ENCODE peak calls at places on chromosomes 16 and 17, in eight cellular contexts. S is GM23338, G is tibial nerve, R is fibroblast of pulmonary artery, O is body of pancreas, T is heart left ventricle, C is fibroblast of the aortic adventitia, K is dorsolateral prefrontal cortex. W is an unnamed sample.

GRCh38 chr16:359871-360697 is 7.6 kb upstream of the AXIN1 start:
- DNase-seq in K (no peak), G (no peak), C (no peak), T (no peak), S (no peak), O (no peak), R (no peak), W (no peak)

GRCh38 chr17:66491213-66491612 is 188.8 kb downstream of the PRKCA start:
- DNase-seq in G (no peak), O (no peak), S (no peak), R (no peak), C (no peak), T (no peak), K (no peak), W (no peak)

GRCh38 chr17:14310584-14310983 is 9.7 kb downstream of the HS3ST3B1 start:
- DNase-seq in C (no peak), K (no peak), R (no peak), O (no peak), T (no peak), S (no peak), G (no peak), W (no peak)

GRCh38 chr17:82648761-82649474 is 674 bp upstream of the WDR45B start:
- DNase-seq in C (no peak), G (peak), T (peak), O (peak), S (peak), K (no peak), R (no peak), W (no peak)

GRCh38 chr16:26963109-26963508 is 103.6 kb upstream of the C16orf82 start:
- DNase-seq in K (no peak), T (no peak), C (peak), R (peak), G (no peak), O (no peak), S (peak), W (peak)

GRCh38 chr16:20411055-20411454 is 1.7 kb downstream of the ACSM5 start:
- DNase-seq in K (no peak), O (no peak), R (no peak), S (no peak), T (no peak), G (no peak), C (no peak), W (no peak)

GRCh38 chr16:81279375-81279774 is 35.4 kb upstream of the GAN start:
- DNase-seq in K (no peak), R (peak), O (no peak), C (peak), G (no peak), T (no peak), S (no peak), W (peak)

GRCh38 chr16:425740-426114 is 278 bp downstream of the RAB11FIP3 start:
- DNase-seq in K (no peak), S (peak), G (no peak), R (no peak), T (peak), C (no peak), O (no peak), W (no peak)

GRCh38 chr16:46629331-46629843 is 8.2 kb upstream of the SHCBP1 start:
- DNase-seq in C (peak), T (no peak), O (no peak), G (no peak), R (peak), S (peak), K (no peak), W (peak)

GRCh38 chr16:21116148-21116693 is 34.4 kb downstream of the DNAH3 start:
- DNase-seq in R (peak), G (no peak), C (no peak), T (peak), S (peak), K (no peak), O (no peak), W (peak)

GRCh38 chr17:45310380-45311324 is 6.2 kb downstream of the MAP3K14 start:
- DNase-seq in O (peak), S (no peak), G (no peak), K (no peak), C (peak), R (no peak), T (no peak), W (no peak)

GRCh38 chr16:76976101-76976500 is 214.9 kb upstream of the MON1B start:
- DNase-seq in T (no peak), K (no peak), S (no peak), G (no peak), C (no peak), O (no peak), R (no peak), W (no peak)

GRCh38 chr17:65498831-65499230 is 62.6 kb downstream of the AXIN2 start:
- DNase-seq in S (no peak), G (no peak), C (no peak), T (no peak), O (no peak), K (no peak), R (no peak), W (no peak)

GRCh38 chr16:84478172-84478948 is 26.1 kb downstream of the MEAK7 start:
- DNase-seq in T (no peak), S (no peak), G (no peak), O (no peak), R (peak), C (peak), K (no peak), W (peak)

GRCh38 chr17:3838206-3838605 is 7.8 kb downstream of the NCBP3 start:
- DNase-seq in C (no peak), T (no peak), S (no peak), R (no peak), G (no peak), O (peak), K (no peak), W (no peak)

GRCh38 chr16:48542966-48543365 is 67.0 kb downstream of the N4BP1 start:
- DNase-seq in C (no peak), S (no peak), R (no peak), K (no peak), G (no peak), T (no peak), O (no peak), W (no peak)

GRCh38 chr17:31476525-31477416 is 85.3 kb downstream of the RAB11FIP4 start:
- DNase-seq in C (no peak), T (no peak), K (no peak), R (no peak), S (no peak), G (no peak), O (no peak), W (no peak)

GRCh38 chr16:70157105-70157476 is 16.5 kb upstream of the CLEC18C start:
- DNase-seq in K (no peak), G (no peak), O (no peak), S (no peak), R (no peak), T (no peak), C (no peak), W (no peak)

GRCh38 chr16:71687853-71688252 is 36.6 kb downstream of the PHLPP2 start:
- DNase-seq in T (no peak), O (no peak), C (no peak), K (no peak), R (no peak), G (no peak), S (no peak), W (no peak)

GRCh38 chr17:41810659-41811548 is 845 bp downstream of the P3H4 start:
- DNase-seq in K (no peak), C (no peak), S (peak), O (peak), G (no peak), R (no peak), T (no peak), W (no peak)

GRCh38 chr17:81484195-81484979 is 28.2 kb downstream of the ACTG1 start:
- DNase-seq in O (peak), S (peak), K (peak), R (peak), G (peak), T (peak), C (peak), W (peak)

GRCh38 chr17:40015005-40015997 is at the start of gene CSF3:
- DNase-seq in T (no peak), C (peak), R (peak), G (no peak), S (no peak), O (no peak), K (no peak), W (no peak)

GRCh38 chr17:4598776-4599504 is 14.6 kb downstream of the SMTNL2 start:
- DNase-seq in O (no peak), C (peak), S (no peak), K (no peak), R (peak), T (no peak), G (no peak), W (peak)

GRCh38 chr16:50644730-50645129 is 36.4 kb downstream of the SNX20 start:
- DNase-seq in C (peak), O (no peak), G (peak), S (peak), K (no peak), T (no peak), R (peak), W (peak)

DNA sequence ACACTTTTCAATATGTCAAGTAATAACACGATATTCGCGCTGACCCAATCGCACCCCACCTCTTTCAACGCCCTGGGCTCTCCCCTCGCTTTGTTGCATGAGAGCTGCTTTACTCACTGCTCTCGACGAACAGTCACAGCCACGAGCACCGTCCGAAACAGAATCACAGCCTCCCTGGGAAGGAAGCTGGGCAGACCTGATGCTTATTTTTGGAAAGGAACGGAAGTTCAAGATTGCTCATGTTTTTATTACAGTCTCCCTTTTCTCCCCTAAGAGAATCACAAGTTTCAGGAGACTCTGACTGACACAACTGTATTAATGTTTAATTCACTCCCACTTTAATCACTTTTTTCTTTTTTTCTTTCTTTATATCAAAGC is 67.8 kb downstream of the ANKRD11 start:
- DNase-seq in G (no peak), T (no peak), K (no peak), O (no peak), R (peak), S (no peak), C (peak), W (peak)
- H3K4me3 ChIP-seq in G (no peak), T (no peak), K (no peak), O (no peak), R (no peak), S (no peak), C (no peak), W (no peak)

DNA sequence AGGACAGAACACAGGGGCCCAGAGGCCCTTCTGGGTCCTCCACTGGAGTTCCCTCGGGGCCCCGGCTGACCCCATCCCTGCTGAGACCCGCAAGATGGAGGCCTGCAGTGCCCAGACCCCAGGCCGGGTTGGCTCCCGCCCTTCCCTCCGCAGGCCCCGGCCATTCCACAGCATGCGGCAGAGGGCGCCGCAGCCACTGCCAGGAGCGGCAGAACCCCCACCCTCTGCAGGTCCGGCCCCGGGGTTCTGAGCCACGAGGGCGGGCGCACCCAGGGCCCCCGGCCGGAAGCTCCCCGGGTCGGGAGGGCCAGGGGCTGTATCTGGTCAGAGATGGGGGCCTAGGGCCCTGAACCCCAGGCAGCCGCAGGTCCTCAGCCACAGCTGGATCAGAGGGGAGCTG is 2.4 kb upstream of the PERCC1 start:
- DNase-seq in O (no peak), K (no peak), S (peak), C (peak), R (peak), T (no peak), G (no peak), W (peak)
- TF ChIP-seq CTCF in O (no peak), K (no peak), S (peak), C (peak), R (peak), T (peak), G (peak), W (peak)

GRCh38 chr16:2038359-2039285 is 9.0 kb downstream of the NTHL1 start:
- DNase-seq in O (no peak), T (no peak), S (no peak), K (no peak), G (no peak), C (no peak), R (no peak), W (no peak)

GRCh38 chr16:2037115-2037514 is 10.4 kb downstream of the NHERF2 start:
- DNase-seq in T (peak), R (no peak), O (no peak), K (no peak), G (no peak), C (no peak), S (no peak), W (no peak)

GRCh38 chr16:2039286-2040030 is 8.2 kb downstream of the NTHL1 start:
- DNase-seq in O (no peak), S (no peak), C (peak), R (peak), K (no peak), T (peak), G (peak), W (peak)

GRCh38 chr16:2036200-2036966 is 9.7 kb downstream of the NHERF2 start:
- DNase-seq in O (no peak), S (no peak), R (no peak), C (no peak), G (no peak), T (peak), K (no peak), W (no peak)

DNA sequence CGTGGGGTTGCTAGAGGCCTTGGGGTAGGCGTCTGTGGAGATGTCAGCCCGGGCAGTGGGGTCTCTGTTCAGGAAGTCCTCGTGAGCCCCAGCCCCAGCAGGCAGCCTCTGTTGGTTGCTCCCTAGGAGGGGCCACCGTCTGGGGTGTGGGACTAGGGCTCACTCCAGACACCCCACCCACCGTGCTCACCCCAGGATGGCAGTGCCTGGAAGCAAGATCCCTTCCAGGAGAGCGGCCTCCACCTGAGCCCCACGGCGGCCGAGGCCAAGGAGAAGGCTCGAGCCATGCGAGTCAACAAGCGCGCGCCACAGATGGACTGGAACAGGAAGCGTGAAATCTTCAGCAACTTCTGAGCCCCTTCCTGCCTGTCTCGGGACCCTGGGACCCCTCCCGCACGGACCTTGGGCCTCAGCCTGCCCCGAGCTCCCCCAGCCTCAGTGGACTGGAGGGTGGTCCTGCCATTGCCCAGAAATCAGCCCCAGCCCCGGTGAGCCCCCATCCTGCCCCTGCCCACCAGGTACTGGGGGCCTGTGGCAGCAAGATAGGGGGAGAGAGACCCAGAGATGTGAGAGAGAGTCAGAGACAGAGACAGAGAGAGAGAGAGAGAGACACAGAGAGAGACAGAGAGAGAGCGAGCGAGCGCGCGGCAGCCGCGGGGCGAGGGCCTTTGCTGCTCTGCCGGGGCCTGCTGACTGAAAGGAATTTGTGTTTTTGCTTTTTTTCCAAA is 9.8 kb downstream of the NTHL1 start:
- DNase-seq in O (no peak), C (no peak), T (no peak), G (no peak), S (no peak), K (no peak), R (no peak), W (no peak)
- H3K4me3 ChIP-seq in O (no peak), C (no peak), T (peak), G (no peak), S (no peak), K (peak), R (no peak), W (no peak)

GRCh38 chr17:42928714-42929496 is 28.3 kb downstream of the G6PC1 start:
- DNase-seq in O (peak), S (peak), R (peak), G (peak), T (peak), K (no peak), C (peak), W (peak)

GRCh38 chr17:42924891-42925290 is 24.3 kb downstream of the G6PC1 start:
- DNase-seq in C (no peak), G (no peak), S (no peak), O (no peak), K (no peak), T (no peak), R (no peak), W (no peak)

DNA sequence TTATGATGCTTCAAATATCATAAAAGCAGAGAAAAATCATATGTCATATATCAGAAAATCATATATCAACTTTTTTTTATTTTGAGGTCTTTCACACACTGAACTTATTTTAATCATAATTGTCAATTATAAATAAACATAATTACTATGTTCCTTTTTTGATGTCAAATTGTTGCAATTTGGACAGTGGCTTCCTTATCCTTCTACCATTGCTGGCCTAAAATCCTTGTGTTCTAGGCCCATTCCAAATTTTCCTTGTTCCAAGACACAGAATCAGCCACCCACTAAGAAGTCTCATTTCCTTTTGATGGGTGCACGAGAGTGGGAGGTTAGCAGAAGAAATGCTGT is 28.9 kb downstream of the G6PC1 start:
- DNase-seq in R (no peak), G (no peak), C (no peak), S (no peak), T (no peak), O (no peak), K (no peak), W (no peak)
- TF ChIP-seq CTCF in R (no peak), G (no peak), C (no peak), S (no peak), T (no peak), O (no peak), K (no peak), W (no peak)

DNA sequence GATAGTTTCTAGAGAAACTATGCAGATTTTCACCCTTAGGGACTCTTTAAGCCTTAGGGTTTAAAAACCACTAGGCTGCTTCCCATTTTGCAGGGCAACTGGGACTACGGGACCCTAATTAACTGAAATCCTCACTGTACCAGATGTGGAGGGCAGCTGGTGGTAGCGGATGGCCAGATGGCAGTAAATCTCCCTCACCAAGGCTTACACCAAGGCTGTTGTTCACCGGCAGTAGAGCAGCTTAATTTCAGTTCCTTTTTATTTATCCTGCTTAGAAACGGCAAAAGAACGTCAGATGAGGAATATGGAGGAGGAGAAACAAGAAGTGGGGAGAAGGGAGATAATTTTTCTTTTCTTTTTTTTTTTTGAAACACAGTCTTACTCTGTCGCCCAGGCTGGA is 6.5 kb downstream of the ABHD15 start:
- DNase-seq in S (no peak), O (no peak), K (peak), R (no peak), C (no peak), T (no peak), G (no peak), W (no peak)
- H3K4me3 ChIP-seq in S (no peak), O (no peak), K (no peak), R (no peak), C (no peak), T (no peak), G (no peak), W (no peak)

DNA sequence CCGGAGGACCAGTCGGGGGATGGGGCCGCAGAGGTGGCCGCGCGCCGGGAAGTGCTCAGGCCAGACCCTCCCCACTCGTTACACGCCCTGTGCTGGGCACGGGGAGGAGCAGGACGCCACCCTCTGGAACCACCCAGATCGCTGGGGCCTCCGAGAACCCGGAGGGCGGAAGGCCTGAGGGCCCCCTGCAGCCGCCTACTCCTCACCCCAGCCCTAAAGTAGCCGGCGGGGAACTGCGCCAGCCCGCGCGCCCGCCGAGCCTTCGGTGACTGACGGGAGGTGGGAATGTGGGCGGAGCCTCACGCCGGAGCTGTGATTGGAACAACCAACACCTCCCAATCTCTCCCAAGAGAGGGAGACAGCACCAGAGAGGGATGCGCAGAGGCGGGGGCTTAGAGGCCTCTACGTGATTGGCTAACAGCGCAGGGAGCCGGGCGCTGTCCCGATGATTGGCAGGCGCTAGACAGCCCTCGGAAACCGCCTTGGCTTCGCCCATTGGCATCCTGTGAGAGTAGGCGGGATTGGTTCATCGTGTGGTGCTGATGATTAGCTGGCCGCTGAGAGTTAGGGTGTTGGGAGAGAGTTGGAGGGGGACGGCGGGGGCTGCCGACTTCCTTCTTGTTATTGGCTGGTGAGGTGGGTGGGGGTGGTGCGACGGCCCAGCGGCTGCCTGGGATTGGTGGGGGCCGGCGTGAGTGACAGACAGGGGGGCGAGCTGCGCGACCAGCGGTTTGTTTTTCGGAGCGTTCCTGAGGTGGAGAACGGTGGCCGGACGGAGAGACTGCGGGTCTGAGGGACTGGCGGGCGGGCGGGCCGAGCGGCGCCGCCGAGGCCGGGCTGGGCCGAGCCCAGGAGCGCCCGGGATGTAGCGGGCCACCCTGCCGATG is at the start of gene MAP3K3:
- DNase-seq in C (peak), R (peak), K (peak), S (peak), O (peak), T (peak), G (peak), W (peak)
- TF ChIP-seq CTCF in C (peak), R (no peak), K (no peak), S (peak), O (no peak), T (no peak), G (peak), W (peak)